ENCODE peak calls at places on chromosomes 13 and 19, in seven cellular contexts. X, K, B, H, J, M and U are unnamed samples.

GRCh38 chr19:3402631-3403443 is 36.5 kb downstream of the NFIC start:
- DNase-seq in X (no peak), M (no peak), K (no peak), J (no peak), H (no peak), B (no peak), U (no peak)

GRCh38 chr13:94556646-94557045 is 39.3 kb downstream of the TGDS start:
- DNase-seq in B (no peak), M (no peak), K (no peak), X (no peak), J (no peak), H (no peak), U (no peak)

GRCh38 chr19:30630289-30631034 is 258.3 kb downstream of the ZNF536 start:
- DNase-seq in B (no peak), J (no peak), K (no peak), X (no peak), H (no peak), M (no peak), U (no peak)

GRCh38 chr13:75636339-75637095 is 387 bp downstream of the LMO7 start:
- DNase-seq in H (peak), M (peak), J (peak), X (peak), K (peak), B (peak), U (no peak)

GRCh38 chr19:35264281-35265125 is 4.3 kb upstream of the USF2 start:
- DNase-seq in B (no peak), H (peak), J (no peak), M (no peak), X (no peak), K (peak), U (no peak)

GRCh38 chr19:23817519-23817918 is 58.8 kb upstream of the ZNF681 start:
- DNase-seq in M (no peak), H (peak), B (no peak), K (no peak), J (peak), X (peak), U (no peak)

GRCh38 chr13:110421696-110422395 is 114.8 kb downstream of the COL4A2 start:
- DNase-seq in H (no peak), K (no peak), B (no peak), M (no peak), X (no peak), J (no peak), U (no peak)

GRCh38 chr13:38656699-38657098 is 30.2 kb upstream of the FREM2 start:
- DNase-seq in K (no peak), X (no peak), M (no peak), B (no peak), H (peak), J (no peak), U (no peak)

GRCh38 chr13:36086117-36086516 is 45.1 kb downstream of the DCLK1 start:
- DNase-seq in K (no peak), H (no peak), M (no peak), B (no peak), J (no peak), X (no peak), U (peak)

GRCh38 chr13:111954681-111955411 is 112.1 kb upstream of the SOX1 start:
- DNase-seq in K (peak), X (no peak), B (no peak), M (no peak), J (no peak), H (no peak), U (no peak)

GRCh38 chr13:33364192-33364591 is 78.6 kb upstream of the STARD13 start:
- DNase-seq in J (no peak), X (no peak), M (no peak), H (no peak), K (no peak), B (no peak), U (no peak)

GRCh38 chr13:80924596-80924995 is 583.7 kb upstream of the SPRY2 start:
- DNase-seq in J (peak), M (no peak), X (no peak), K (no peak), H (peak), B (no peak), U (no peak)

GRCh38 chr13:65856464-65856863 is 1373.7 kb downstream of the PCDH9 start:
- DNase-seq in K (no peak), H (no peak), X (no peak), B (no peak), J (no peak), M (peak), U (no peak)

GRCh38 chr19:944171-944567 is 18.3 kb downstream of the ARID3A start:
- DNase-seq in J (no peak), K (peak), B (no peak), H (peak), M (no peak), X (no peak), U (no peak)

GRCh38 chr19:14347999-14348889 is 33.0 kb upstream of the ADGRE5 start:
- DNase-seq in H (peak), M (peak), J (peak), B (peak), K (peak), X (peak), U (no peak)

GRCh38 chr13:95603887-95604533 is 40.5 kb downstream of the DZIP1 start:
- DNase-seq in M (no peak), J (peak), K (no peak), B (peak), H (peak), X (no peak), U (peak)

GRCh38 chr13:48624016-48624415 is 29.7 kb upstream of the CYSLTR2 start:
- DNase-seq in M (no peak), B (no peak), H (no peak), J (no peak), K (no peak), X (no peak), U (no peak)

GRCh38 chr13:21324793-21325192 is 134.3 kb downstream of the ZDHHC20 start:
- DNase-seq in B (no peak), X (no peak), H (no peak), M (no peak), J (peak), K (no peak), U (no peak)

GRCh38 chr13:99436013-99436412 is 65.3 kb upstream of the TM9SF2 start:
- DNase-seq in J (peak), B (no peak), X (no peak), K (no peak), H (no peak), M (no peak), U (no peak)

GRCh38 chr13:48412100-48412556 is 785 bp downstream of the LPAR6 start:
- DNase-seq in B (no peak), J (peak), M (peak), K (no peak), X (no peak), H (no peak), U (no peak)

GRCh38 chr13:100491164-100491847 is 97.3 kb downstream of the GGACT start:
- DNase-seq in H (peak), J (no peak), K (no peak), B (peak), M (no peak), X (no peak), U (no peak)

GRCh38 chr13:98530236-98530635 is 46.7 kb downstream of the STK24 start:
- DNase-seq in K (no peak), X (no peak), B (no peak), J (no peak), H (no peak), M (no peak), U (no peak)

GRCh38 chr19:16232127-16232526 is 34.4 kb downstream of the AP1M1 start:
- DNase-seq in H (no peak), M (no peak), K (no peak), J (no peak), X (no peak), B (no peak), U (no peak)

GRCh38 chr19:17747205-17748098 is 3.8 kb upstream of the FCHO1 start:
- DNase-seq in K (peak), M (peak), B (peak), H (peak), J (peak), X (peak), U (peak)

GRCh38 chr13:25871389-25872125 is 180.3 kb downstream of the SHISA2 start:
- DNase-seq in B (no peak), H (no peak), M (no peak), X (no peak), K (no peak), J (no peak), U (no peak)

GRCh38 chr19:43784251-43784980 is 3.6 kb upstream of the KCNN4 start:
- DNase-seq in M (no peak), H (peak), K (no peak), J (peak), B (no peak), X (peak), U (no peak)

GRCh38 chr13:40479196-40479845 is 187.1 kb downstream of the FOXO1 start:
- DNase-seq in X (no peak), M (no peak), H (no peak), J (no peak), B (no peak), K (no peak), U (no peak)

GRCh38 chr13:42153371-42153770 is 104.9 kb downstream of the DGKH start:
- DNase-seq in J (no peak), B (no peak), X (no peak), K (no peak), M (no peak), H (no peak), U (no peak)

GRCh38 chr13:111283457-111283856 is 37.0 kb upstream of the TEX29 start:
- DNase-seq in J (no peak), M (no peak), H (no peak), B (peak), X (no peak), K (no peak), U (no peak)